ENCODE peak calls at places on chromosomes 7 and 10, in ten cellular contexts. N is mammary epithelial cell, H is fibroblast of lung, Z is endodermal cell, C is H1, J is IMR-90, P is colonic mucosa, F is kidney, M is GM23248, U is DND-41. W is an unnamed sample.

GRCh38 chr7:137771273-137771672 is 75.5 kb downstream of the DGKI start:
- DNase-seq in N (no peak), H (peak; percentile 8), Z (no peak), C (no peak), J (peak; percentile 24), P (no peak), F (no peak), M (no peak), U (no peak), W (no peak)

GRCh38 chr10:119306514-119306951 is 99.2 kb downstream of the GRK5 start:
- DNase-seq in N (no peak), H (no peak), Z (no peak), C (no peak), J (no peak), P (no peak), F (no peak), M (peak; percentile 19), U (peak; percentile 82), W (no peak)

GRCh38 chr10:114779803-114780609 is 41.6 kb upstream of the FHIP2A start:
- DNase-seq in N (peak; percentile 83), H (peak; percentile 94), Z (no peak), C (no peak), J (peak; percentile 92), P (peak; percentile 39), F (no peak), M (peak; percentile 72), U (no peak), W (peak; percentile 14)

GRCh38 chr10:73586583-73586984 is 4.6 kb downstream of the USP54 start:
- DNase-seq in N (peak; percentile 66), H (peak; percentile 86), Z (no peak), C (no peak), J (peak; percentile 84), P (peak; percentile 68), F (no peak), M (peak; percentile 82), U (no peak), W (no peak)

GRCh38 chr10:78727728-78728127 is 341.0 kb upstream of the ZMIZ1 start:
- DNase-seq in N (no peak), H (no peak), Z (no peak), C (no peak), J (no peak), P (no peak), F (peak; percentile 81), M (no peak), U (no peak), W (no peak)

GRCh38 chr10:63664341-63664885 is 143.2 kb downstream of the REEP3 start:
- DNase-seq in N (no peak), H (no peak), Z (no peak), C (no peak), J (no peak), P (no peak), F (no peak), M (no peak), U (no peak), W (no peak)

GRCh38 chr10:123560301-123561144 is 105.6 kb upstream of the GPR26 start:
- DNase-seq in N (no peak), H (no peak), Z (peak; percentile 29), C (no peak), J (no peak), P (peak; percentile 6), F (no peak), M (no peak), U (no peak), W (no peak)

GRCh38 chr7:140231779-140232491 is 55.2 kb upstream of the KDM7A start:
- DNase-seq in N (peak; percentile 27), H (no peak), Z (peak; percentile 59), C (no peak), J (no peak), P (peak; percentile 77), F (no peak), M (no peak), U (no peak), W (no peak)

GRCh38 chr7:16063691-16064090 is 357.6 kb downstream of the CRPPA start:
- DNase-seq in N (no peak), H (peak; percentile 75), Z (no peak), C (no peak), J (no peak), P (no peak), F (no peak), M (peak; percentile 53), U (no peak), W (no peak)

GRCh38 chr10:33334170-33334838 is at the start of gene NRP1:
- DNase-seq in N (no peak), H (no peak), Z (peak; percentile 72), C (no peak), J (no peak), P (peak; percentile 39), F (peak; percentile 71), M (peak; percentile 59), U (peak; percentile 43), W (peak; percentile 56)

GRCh38 chr10:86944471-86944870 is 12.9 kb downstream of the MMRN2 start:
- DNase-seq in N (peak; percentile 76), H (peak; percentile 32), Z (no peak), C (no peak), J (peak; percentile 20), P (no peak), F (no peak), M (peak; percentile 62), U (no peak), W (no peak)

GRCh38 chr7:54678763-54679396 is 80.1 kb downstream of the SEC61G start:
- DNase-seq in N (peak; percentile 11), H (no peak), Z (no peak), C (no peak), J (no peak), P (no peak), F (no peak), M (no peak), U (no peak), W (no peak)

GRCh38 chr7:54674891-54675290 is 84.1 kb downstream of the SEC61G start:
- DNase-seq in N (no peak), H (no peak), Z (no peak), C (no peak), J (no peak), P (no peak), F (no peak), M (no peak), U (no peak), W (no peak)

GRCh38 chr7:54679414-54679813 is 79.6 kb downstream of the SEC61G start:
- DNase-seq in N (no peak), H (no peak), Z (no peak), C (no peak), J (no peak), P (no peak), F (no peak), M (no peak), U (no peak), W (no peak)

GRCh38 chr7:54680377-54681005 is 78.5 kb downstream of the SEC61G start:
- DNase-seq in N (no peak), H (no peak), Z (no peak), C (no peak), J (no peak), P (no peak), F (no peak), M (no peak), U (no peak), W (no peak)
- H3K9ac ChIP-seq in N (no peak overlapping the region), H (no peak overlapping the region), Z (no peak overlapping the region), C (no peak overlapping the region), J (no peak overlapping the region), P (no peak overlapping the region), F (no peak overlapping the region), M (no peak overlapping the region), U (no peak overlapping the region), W (no peak overlapping the region)

DNA sequence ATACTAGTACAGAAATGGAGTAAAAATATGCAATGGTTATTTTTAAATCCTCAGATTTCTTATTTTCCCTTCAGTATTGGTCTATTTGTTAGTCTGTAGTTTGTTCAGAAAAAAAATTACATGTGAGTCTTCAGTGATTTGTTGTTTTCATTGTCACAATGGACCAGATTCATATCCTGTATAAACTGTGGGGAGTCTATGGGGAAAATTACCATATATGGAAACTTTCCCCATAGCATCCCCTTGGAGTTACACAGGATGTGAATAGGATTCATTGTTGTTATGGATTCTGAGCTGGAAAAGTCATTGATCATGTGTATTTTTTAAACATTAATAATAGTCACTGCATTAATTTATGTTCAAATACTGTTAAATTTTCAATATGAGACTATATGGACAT is 72.6 kb downstream of the ST7 start:
- DNase-seq in N (no peak), H (no peak), Z (no peak), C (no peak), J (peak; percentile 21), P (no peak), F (no peak), M (no peak), U (no peak), W (no peak)
- H3K9ac ChIP-seq in N (no peak overlapping the region), H (no peak overlapping the region), Z (no peak overlapping the region), C (no peak overlapping the region), J (no peak overlapping the region), P (no peak overlapping the region), F (no peak overlapping the region), M (no peak overlapping the region), U (no peak overlapping the region), W (no peak overlapping the region)

GRCh38 chr10:88291289-88292184 is 291.6 kb downstream of the RNLS start:
- DNase-seq in N (no peak), H (peak; percentile 6), Z (no peak), C (no peak), J (peak; percentile 41), P (no peak), F (no peak), M (no peak), U (no peak), W (no peak)

GRCh38 chr10:88292185-88292514 is 291.0 kb downstream of the RNLS start:
- DNase-seq in N (no peak), H (peak; percentile 14), Z (no peak), C (no peak), J (no peak), P (no peak), F (no peak), M (no peak), U (no peak), W (no peak)

GRCh38 chr10:88289342-88289741 is 293.8 kb downstream of the RNLS start:
- DNase-seq in N (peak; percentile 31), H (peak; percentile 6), Z (no peak), C (no peak), J (peak; percentile 62), P (no peak), F (no peak), M (peak; percentile 47), U (no peak), W (no peak)

GRCh38 chr10:88286030-88286429 is 297.1 kb downstream of the RNLS start:
- DNase-seq in N (no peak), H (no peak), Z (no peak), C (no peak), J (no peak), P (no peak), F (no peak), M (no peak), U (no peak), W (no peak)

GRCh38 chr10:88288621-88289059 is 294.5 kb downstream of the RNLS start:
- DNase-seq in N (peak; percentile 70), H (no peak), Z (no peak), C (no peak), J (no peak), P (no peak), F (no peak), M (no peak), U (no peak), W (no peak)
- H3K9ac ChIP-seq in N (no peak overlapping the region), H (no peak overlapping the region), Z (no peak overlapping the region), C (no peak overlapping the region), J (no peak overlapping the region), P (no peak overlapping the region), F (no peak overlapping the region), M (no peak overlapping the region), U (no peak overlapping the region), W (no peak overlapping the region)

DNA sequence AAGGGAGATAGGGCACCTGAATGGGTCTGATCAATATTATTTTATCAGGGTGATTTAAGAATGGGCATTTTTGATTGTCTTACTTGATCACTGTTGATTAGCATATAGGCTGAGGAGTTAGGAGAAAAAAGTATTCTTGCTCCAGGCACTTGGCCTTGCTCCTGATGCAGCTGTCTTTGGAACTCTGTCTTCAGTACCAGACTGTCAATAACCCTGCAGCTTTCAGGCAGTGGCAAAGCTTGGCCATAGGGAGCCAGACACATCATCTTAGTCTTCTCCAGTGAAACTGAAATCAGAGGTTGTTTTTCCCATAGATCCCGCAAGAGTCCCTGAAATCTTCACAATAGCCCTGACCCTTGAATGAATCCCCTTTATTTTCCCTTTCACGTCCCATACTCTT is 47.2 kb downstream of the EXOC4 start:
- DNase-seq in N (no peak), H (no peak), Z (no peak), C (no peak), J (no peak), P (no peak), F (no peak), M (no peak), U (no peak), W (no peak)
- H3K9ac ChIP-seq in N (no peak overlapping the region), H (no peak overlapping the region), Z (no peak overlapping the region), C (no peak overlapping the region), J (no peak overlapping the region), P (no peak overlapping the region), F (no peak overlapping the region), M (no peak overlapping the region), U (no peak overlapping the region), W (no peak overlapping the region)

W was measured in neuronal stem cell.